ENCODE peak calls at places on chromosome 17, in eight cellular contexts. Z, E, C, Y, S, K, L and U are unnamed samples.

GRCh38 chr17:4772235-4772613 is 538 bp downstream of the TM4SF5 start:
- DNase-seq in C (no peak), E (no peak), K (no peak), Z (no peak), Y (no peak), S (no peak), L (no peak), U (no peak)

GRCh38 chr17:78241277-78242023 is 10.0 kb downstream of the TMEM235 start:
- DNase-seq in K (no peak), Y (no peak), Z (no peak), S (no peak), E (peak; percentile 8), L (no peak), C (no peak), U (no peak)

GRCh38 chr17:75814900-75815373 is 29.3 kb downstream of the UNC13D start:
- DNase-seq in C (no peak), K (no peak), E (no peak), Z (no peak), Y (no peak), S (no peak), L (peak; percentile 69), U (no peak)

GRCh38 chr17:57574040-57574513 is 171.0 kb downstream of the CCDC182 start:
- DNase-seq in Y (no peak), S (no peak), L (no peak), E (no peak), Z (no peak), K (no peak), C (no peak), U (no peak)

GRCh38 chr17:6346986-6347385 is 87.9 kb downstream of the AIPL1 start:
- DNase-seq in Y (no peak), E (no peak), L (no peak), K (no peak), S (no peak), C (no peak), Z (no peak), U (no peak)

GRCh38 chr17:27530791-27531391 is 74.6 kb downstream of the KSR1 start:
- DNase-seq in Z (no peak), C (no peak), S (no peak), E (peak; percentile 77), K (no peak), L (no peak), Y (no peak), U (no peak)

GRCh38 chr17:52170963-52171572 is 12.6 kb upstream of the CA10 start:
- DNase-seq in E (peak; percentile 62), Z (no peak), L (no peak), S (no peak), Y (no peak), C (no peak), K (no peak), U (no peak)

GRCh38 chr17:2982854-2983636 is 80.4 kb downstream of the OR1D5 start:
- DNase-seq in S (no peak), K (no peak), Z (no peak), Y (no peak), L (peak; percentile 31), C (no peak), E (no peak), U (no peak)

GRCh38 chr17:82348866-82349265 is 10.2 kb upstream of the TEX19 start:
- DNase-seq in K (no peak), C (no peak), E (no peak), Z (no peak), S (no peak), L (no peak), Y (no peak), U (no peak)